ENCODE peak calls at places on chromosomes 13 and 19, in six cellular contexts. One of them, this sample, is unnamed.

GRCh38 chr19:52188822-52189744 is 769 bp upstream of the PPP2R1A start:
- DNase-seq in ascending aorta: peak
- DNase-seq in CD8-positive, alpha-beta memory T cell: no peak
- DNase-seq in left ventricle myocardium inferior: peak
- DNase-seq in stomach: no peak
- DNase-seq in IMR-90: no peak
- DNase-seq in this sample: peak

GRCh38 chr13:70580825-70581224 is 472.6 kb upstream of the KLHL1 start:
- DNase-seq in ascending aorta: no peak
- DNase-seq in stomach: no peak
- DNase-seq in CD8-positive, alpha-beta memory T cell: no peak
- DNase-seq in left ventricle myocardium inferior: no peak
- DNase-seq in IMR-90: no peak
- DNase-seq in this sample: no peak

GRCh38 chr13:80469841-80470378 is 129.0 kb upstream of the SPRY2 start:
- DNase-seq in stomach: no peak
- DNase-seq in IMR-90: peak
- DNase-seq in ascending aorta: peak
- DNase-seq in CD8-positive, alpha-beta memory T cell: no peak
- DNase-seq in left ventricle myocardium inferior: peak
- DNase-seq in this sample: peak

GRCh38 chr19:18672606-18673337 is 10.7 kb upstream of the CRTC1 start:
- DNase-seq in ascending aorta: no peak
- DNase-seq in left ventricle myocardium inferior: no peak
- DNase-seq in CD8-positive, alpha-beta memory T cell: no peak
- DNase-seq in stomach: peak
- DNase-seq in IMR-90: peak
- DNase-seq in this sample: no peak

GRCh38 chr13:19052180-19052579 is 129.4 kb downstream of the TUBA3C start:
- DNase-seq in stomach: no peak
- DNase-seq in ascending aorta: no peak
- DNase-seq in IMR-90: no peak
- DNase-seq in left ventricle myocardium inferior: no peak
- DNase-seq in CD8-positive, alpha-beta memory T cell: no peak
- DNase-seq in this sample: no peak

GRCh38 chr19:18646535-18647370 is 9.9 kb downstream of the KLHL26 start:
- DNase-seq in ascending aorta: no peak
- DNase-seq in IMR-90: no peak
- DNase-seq in left ventricle myocardium inferior: no peak
- DNase-seq in stomach: no peak
- DNase-seq in CD8-positive, alpha-beta memory T cell: no peak
- DNase-seq in this sample: no peak

GRCh38 chr19:7598180-7598579 is 2.5 kb downstream of the CAMSAP3 start:
- DNase-seq in stomach: no peak
- DNase-seq in ascending aorta: no peak
- DNase-seq in CD8-positive, alpha-beta memory T cell: no peak
- DNase-seq in left ventricle myocardium inferior: no peak
- DNase-seq in IMR-90: no peak
- DNase-seq in this sample: no peak

GRCh38 chr19:32373614-32374295 is 28.3 kb downstream of the ZNF507 start:
- DNase-seq in ascending aorta: no peak
- DNase-seq in CD8-positive, alpha-beta memory T cell: no peak
- DNase-seq in stomach: peak
- DNase-seq in left ventricle myocardium inferior: no peak
- DNase-seq in IMR-90: peak
- DNase-seq in this sample: peak

GRCh38 chr13:44578064-44578394 is 1.9 kb upstream of the TSC22D1 start:
- DNase-seq in ascending aorta: no peak
- DNase-seq in left ventricle myocardium inferior: no peak
- DNase-seq in IMR-90: no peak
- DNase-seq in CD8-positive, alpha-beta memory T cell: no peak
- DNase-seq in stomach: peak
- DNase-seq in this sample: no peak

GRCh38 chr13:111895896-111896821 is 170.8 kb upstream of the SOX1 start:
- DNase-seq in CD8-positive, alpha-beta memory T cell: no peak
- DNase-seq in stomach: no peak
- DNase-seq in IMR-90: no peak
- DNase-seq in left ventricle myocardium inferior: no peak
- DNase-seq in ascending aorta: no peak
- DNase-seq in this sample: no peak

GRCh38 chr13:105774739-105775460 is 760.6 kb downstream of the EFNB2 start:
- DNase-seq in left ventricle myocardium inferior: no peak
- DNase-seq in CD8-positive, alpha-beta memory T cell: no peak
- DNase-seq in stomach: no peak
- DNase-seq in ascending aorta: no peak
- DNase-seq in IMR-90: peak
- DNase-seq in this sample: no peak

GRCh38 chr13:20351279-20352022 is 119.3 kb upstream of the GJB6 start:
- DNase-seq in ascending aorta: no peak
- DNase-seq in stomach: no peak
- DNase-seq in left ventricle myocardium inferior: no peak
- DNase-seq in CD8-positive, alpha-beta memory T cell: no peak
- DNase-seq in IMR-90: peak
- DNase-seq in this sample: no peak

GRCh38 chr13:93066187-93066586 is 160.4 kb upstream of the GPC6 start:
- DNase-seq in CD8-positive, alpha-beta memory T cell: no peak
- DNase-seq in ascending aorta: no peak
- DNase-seq in stomach: no peak
- DNase-seq in IMR-90: peak
- DNase-seq in left ventricle myocardium inferior: no peak
- DNase-seq in this sample: no peak

GRCh38 chr19:17341386-17341785 is 4.0 kb downstream of the GTPBP3 start:
- DNase-seq in stomach: no peak
- DNase-seq in IMR-90: no peak
- DNase-seq in ascending aorta: no peak
- DNase-seq in CD8-positive, alpha-beta memory T cell: no peak
- DNase-seq in left ventricle myocardium inferior: no peak
- DNase-seq in this sample: no peak

GRCh38 chr19:15555759-15556633 is 47.7 kb downstream of the CYP4F22 start:
- DNase-seq in stomach: peak
- DNase-seq in ascending aorta: peak
- DNase-seq in CD8-positive, alpha-beta memory T cell: peak
- DNase-seq in IMR-90: peak
- DNase-seq in left ventricle myocardium inferior: peak
- DNase-seq in this sample: peak

GRCh38 chr13:76889254-76889653 is 3.0 kb upstream of the KCTD12 start:
- DNase-seq in IMR-90: no peak
- DNase-seq in ascending aorta: no peak
- DNase-seq in stomach: no peak
- DNase-seq in left ventricle myocardium inferior: no peak
- DNase-seq in CD8-positive, alpha-beta memory T cell: no peak
- DNase-seq in this sample: no peak

GRCh38 chr19:39087907-39088686 is 3.9 kb downstream of the ACP7 start:
- DNase-seq in ascending aorta: no peak
- DNase-seq in IMR-90: no peak
- DNase-seq in left ventricle myocardium inferior: no peak
- DNase-seq in CD8-positive, alpha-beta memory T cell: no peak
- DNase-seq in stomach: no peak
- DNase-seq in this sample: no peak

GRCh38 chr13:37144661-37145060 is 39.2 kb upstream of the CSNK1A1L start:
- DNase-seq in IMR-90: peak
- DNase-seq in stomach: no peak
- DNase-seq in left ventricle myocardium inferior: no peak
- DNase-seq in ascending aorta: no peak
- DNase-seq in CD8-positive, alpha-beta memory T cell: no peak
- DNase-seq in this sample: no peak

GRCh38 chr19:1221904-1222255 is 15.9 kb downstream of the CBARP start:
- DNase-seq in ascending aorta: no peak
- DNase-seq in CD8-positive, alpha-beta memory T cell: no peak
- DNase-seq in IMR-90: no peak
- DNase-seq in left ventricle myocardium inferior: no peak
- DNase-seq in stomach: no peak
- DNase-seq in this sample: no peak
- H3K27ac ChIP-seq in ascending aorta: peak
- H3K27ac ChIP-seq in CD8-positive, alpha-beta memory T cell: no peak
- H3K27ac ChIP-seq in IMR-90: no peak
- H3K27ac ChIP-seq in left ventricle myocardium inferior: peak
- H3K27ac ChIP-seq in stomach: no peak
- H3K27ac ChIP-seq in this sample: no peak

GRCh38 chr19:49678970-49679831 is 2.1 kb downstream of the PRMT1 start:
- DNase-seq in left ventricle myocardium inferior: no peak
- DNase-seq in stomach: no peak
- DNase-seq in ascending aorta: no peak
- DNase-seq in CD8-positive, alpha-beta memory T cell: no peak
- DNase-seq in IMR-90: no peak
- DNase-seq in this sample: no peak
- H3K27ac ChIP-seq in left ventricle myocardium inferior: peak
- H3K27ac ChIP-seq in stomach: peak
- H3K27ac ChIP-seq in ascending aorta: no peak
- H3K27ac ChIP-seq in CD8-positive, alpha-beta memory T cell: no peak
- H3K27ac ChIP-seq in IMR-90: no peak
- H3K27ac ChIP-seq in this sample: no peak

DNA sequence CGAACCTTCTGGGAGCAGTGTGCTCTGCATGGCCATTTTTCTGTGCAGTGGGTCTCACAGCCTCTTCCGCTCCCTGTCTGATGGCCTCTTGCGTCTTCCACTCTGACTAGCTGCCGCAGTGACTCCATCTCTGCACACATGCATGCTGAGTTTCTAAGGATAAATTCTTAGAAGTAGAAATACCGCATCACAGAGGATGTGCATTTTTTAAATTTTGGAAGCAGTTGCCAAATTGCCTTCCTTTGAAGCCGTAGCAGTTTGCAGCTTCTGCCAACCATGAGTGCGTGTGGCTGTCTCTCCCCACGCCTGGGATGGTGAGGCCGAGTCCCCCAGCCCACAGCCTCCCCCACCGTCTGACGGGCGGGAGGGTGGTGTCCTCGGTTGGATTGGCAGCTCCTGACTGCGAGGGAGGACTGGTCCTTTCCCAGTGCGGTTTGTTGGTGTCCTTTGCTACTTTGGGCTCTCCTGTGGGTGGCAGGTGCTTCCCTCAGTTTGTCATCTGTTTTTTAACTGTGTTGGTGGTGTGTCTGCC is 9.8 kb downstream of the FZR1 start:
- DNase-seq in CD8-positive, alpha-beta memory T cell: no peak
- DNase-seq in stomach: no peak
- DNase-seq in ascending aorta: no peak
- DNase-seq in IMR-90: peak
- DNase-seq in left ventricle myocardium inferior: no peak
- DNase-seq in this sample: no peak
- H3K27ac ChIP-seq in CD8-positive, alpha-beta memory T cell: no peak
- H3K27ac ChIP-seq in stomach: no peak
- H3K27ac ChIP-seq in ascending aorta: no peak
- H3K27ac ChIP-seq in IMR-90: no peak
- H3K27ac ChIP-seq in left ventricle myocardium inferior: no peak
- H3K27ac ChIP-seq in this sample: no peak

GRCh38 chr19:54310543-54310942 is 2.4 kb downstream of the LILRA5 start:
- DNase-seq in CD8-positive, alpha-beta memory T cell: no peak
- DNase-seq in stomach: no peak
- DNase-seq in IMR-90: no peak
- DNase-seq in left ventricle myocardium inferior: no peak
- DNase-seq in ascending aorta: no peak
- DNase-seq in this sample: no peak

GRCh38 chr19:54309811-54310210 is 3.2 kb downstream of the LILRA5 start:
- DNase-seq in ascending aorta: no peak
- DNase-seq in IMR-90: no peak
- DNase-seq in CD8-positive, alpha-beta memory T cell: no peak
- DNase-seq in left ventricle myocardium inferior: no peak
- DNase-seq in stomach: no peak
- DNase-seq in this sample: no peak

GRCh38 chr19:54312436-54313362 is at the start of gene LILRA5:
- DNase-seq in CD8-positive, alpha-beta memory T cell: no peak
- DNase-seq in stomach: no peak
- DNase-seq in left ventricle myocardium inferior: peak
- DNase-seq in ascending aorta: peak
- DNase-seq in IMR-90: no peak
- DNase-seq in this sample: no peak

GRCh38 chr19:54312011-54312410 is 955 bp downstream of the LILRA5 start:
- DNase-seq in left ventricle myocardium inferior: no peak
- DNase-seq in stomach: no peak
- DNase-seq in ascending aorta: no peak
- DNase-seq in IMR-90: no peak
- DNase-seq in CD8-positive, alpha-beta memory T cell: no peak
- DNase-seq in this sample: no peak

GRCh38 chr19:54311486-54311885 is 1.5 kb downstream of the LILRA5 start:
- DNase-seq in stomach: no peak
- DNase-seq in CD8-positive, alpha-beta memory T cell: no peak
- DNase-seq in ascending aorta: no peak
- DNase-seq in IMR-90: no peak
- DNase-seq in left ventricle myocardium inferior: no peak
- DNase-seq in this sample: no peak
- H3K27ac ChIP-seq in stomach: no peak
- H3K27ac ChIP-seq in CD8-positive, alpha-beta memory T cell: no peak
- H3K27ac ChIP-seq in ascending aorta: no peak
- H3K27ac ChIP-seq in IMR-90: no peak
- H3K27ac ChIP-seq in left ventricle myocardium inferior: no peak
- H3K27ac ChIP-seq in this sample: no peak

GRCh38 chr19:46954502-46955004 is 65.1 kb upstream of the NPAS1 start:
- DNase-seq in ascending aorta: no peak
- DNase-seq in IMR-90: no peak
- DNase-seq in stomach: no peak
- DNase-seq in left ventricle myocardium inferior: no peak
- DNase-seq in CD8-positive, alpha-beta memory T cell: no peak
- DNase-seq in this sample: no peak

GRCh38 chr19:46952874-46953273 is 66.8 kb upstream of the NPAS1 start:
- DNase-seq in ascending aorta: no peak
- DNase-seq in IMR-90: no peak
- DNase-seq in left ventricle myocardium inferior: no peak
- DNase-seq in stomach: no peak
- DNase-seq in CD8-positive, alpha-beta memory T cell: no peak
- DNase-seq in this sample: no peak

GRCh38 chr19:46953955-46954501 is 65.6 kb upstream of the NPAS1 start:
- DNase-seq in CD8-positive, alpha-beta memory T cell: no peak
- DNase-seq in ascending aorta: no peak
- DNase-seq in stomach: no peak
- DNase-seq in left ventricle myocardium inferior: no peak
- DNase-seq in IMR-90: no peak
- DNase-seq in this sample: no peak

GRCh38 chr19:46951236-46951986 is 68.2 kb upstream of the NPAS1 start:
- DNase-seq in stomach: no peak
- DNase-seq in ascending aorta: no peak
- DNase-seq in IMR-90: peak
- DNase-seq in CD8-positive, alpha-beta memory T cell: no peak
- DNase-seq in left ventricle myocardium inferior: no peak
- DNase-seq in this sample: peak

DNA sequence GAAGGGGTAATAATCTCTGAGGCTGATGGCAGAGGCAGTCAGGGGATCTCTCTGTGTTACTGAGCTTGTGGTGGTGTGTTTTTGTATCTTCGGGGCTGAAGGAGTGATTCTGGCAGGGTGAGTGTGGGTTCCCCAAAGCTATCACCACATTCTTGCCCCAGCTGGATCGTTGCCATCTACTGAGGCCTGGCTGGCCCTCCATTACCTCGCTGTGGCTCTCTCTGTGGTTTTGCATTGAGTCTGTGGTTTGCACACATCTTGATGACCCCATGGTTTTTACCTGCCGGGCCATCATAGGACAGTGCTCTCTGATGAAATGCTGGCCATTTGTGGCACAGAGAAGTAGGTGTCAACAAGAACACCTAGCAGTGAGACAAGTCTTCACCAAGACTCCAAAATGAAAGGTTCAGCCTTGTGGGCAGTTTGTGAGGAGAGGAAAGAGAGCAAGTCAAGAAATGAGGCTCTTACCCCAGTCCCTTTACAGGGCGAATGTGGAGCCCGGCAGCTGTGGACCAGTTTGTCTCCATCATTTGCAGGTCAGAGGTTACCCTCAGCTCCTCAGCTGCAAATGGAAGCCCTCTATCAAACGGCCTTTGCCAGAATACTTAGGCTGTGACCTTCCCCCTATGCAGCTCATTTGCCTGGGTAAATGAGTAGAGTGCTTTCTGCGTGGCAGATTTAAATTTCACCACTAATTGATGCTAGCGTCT is 69.0 kb upstream of the NPAS1 start:
- DNase-seq in IMR-90: no peak
- DNase-seq in stomach: no peak
- DNase-seq in ascending aorta: no peak
- DNase-seq in CD8-positive, alpha-beta memory T cell: no peak
- DNase-seq in left ventricle myocardium inferior: no peak
- DNase-seq in this sample: no peak
- H3K27ac ChIP-seq in IMR-90: no peak
- H3K27ac ChIP-seq in stomach: peak
- H3K27ac ChIP-seq in ascending aorta: peak
- H3K27ac ChIP-seq in CD8-positive, alpha-beta memory T cell: no peak
- H3K27ac ChIP-seq in left ventricle myocardium inferior: peak
- H3K27ac ChIP-seq in this sample: peak

This sample was measured in colonic mucosa.